ENCODE peak calls at places on chromosome 22, in five cellular contexts. Y, I, J, T and E are unnamed samples.

GRCh38 chr22:23781065-23781464 is 5.7 kb upstream of the SMARCB1 start:
- DNase-seq in Y (no peak), T (no peak), J (no peak), I (no peak), E (no peak)

GRCh38 chr22:17569971-17570511 is 6.7 kb downstream of the SLC25A18 start:
- DNase-seq in I (peak), T (no peak), J (no peak), Y (no peak), E (peak)

GRCh38 chr22:38832005-38832978 is 11.5 kb downstream of the NPTXR start:
- DNase-seq in J (no peak), Y (no peak), I (no peak), T (no peak), E (peak)

GRCh38 chr22:29658171-29658570 is 54.7 kb downstream of the NF2 start:
- DNase-seq in T (no peak), Y (no peak), J (no peak), I (peak), E (no peak)

GRCh38 chr22:37178350-37179125 is 9.5 kb downstream of the C1QTNF6 start:
- DNase-seq in Y (no peak), I (no peak), T (no peak), J (no peak), E (peak)

GRCh38 chr22:41261541-41262249 is 21.0 kb upstream of the CHADL start:
- DNase-seq in Y (no peak), J (no peak), T (no peak), I (no peak), E (no peak)

GRCh38 chr22:36546092-36546804 is 17.3 kb upstream of the EIF3D start:
- DNase-seq in J (peak), Y (no peak), I (peak), T (peak), E (peak)

GRCh38 chr22:30857791-30858190 is 110.8 kb downstream of the MORC2 start:
- DNase-seq in T (no peak), Y (no peak), I (no peak), J (no peak), E (no peak)

GRCh38 chr22:38645430-38645829 is 10.8 kb downstream of the FAM227A start:
- DNase-seq in J (no peak), I (no peak), T (no peak), Y (no peak), E (no peak)

GRCh38 chr22:43136255-43136654 is 6.9 kb downstream of the MCAT start:
- DNase-seq in T (no peak), J (no peak), I (peak), Y (no peak), E (no peak)

GRCh38 chr22:44837481-44837880 is 85.1 kb downstream of the ARHGAP8 start:
- DNase-seq in Y (no peak), T (no peak), J (no peak), I (no peak), E (no peak)

GRCh38 chr22:44639891-44640617 is 62.0 kb upstream of the PRR5 start:
- DNase-seq in J (no peak), I (no peak), Y (no peak), T (no peak), E (no peak)

GRCh38 chr22:35489225-35489624 is 51.4 kb upstream of the RASD2 start:
- DNase-seq in I (no peak), Y (no peak), T (no peak), J (no peak), E (no peak)